ENCODE peak calls at places on chromosomes 3 and 15, in four cellular contexts. R, S, C and Z are unnamed samples.

GRCh38 chr3:138862924-138863775 is 28.4 kb upstream of the PIK3CB start:
- DNase-seq in C (peak), S (peak), R (peak), Z (peak)

GRCh38 chr3:169389925-169390253 is 273.6 kb downstream of the MECOM start:
- DNase-seq in R (no peak), C (no peak), S (no peak), Z (no peak)

GRCh38 chr3:58337190-58337589 is 4.5 kb downstream of the PXK start:
- DNase-seq in C (no peak), R (no peak), S (no peak), Z (no peak)

GRCh38 chr3:195405646-195406045 is 37.2 kb downstream of the ACAP2 start:
- DNase-seq in R (no peak), S (no peak), C (no peak), Z (no peak)

GRCh38 chr15:71472699-71473098 is 337.7 kb upstream of the NR2E3 start:
- DNase-seq in R (no peak), S (no peak), C (no peak), Z (no peak)

GRCh38 chr3:163722421-163722820 is 1355.9 kb downstream of the SI start:
- DNase-seq in C (no peak), R (no peak), S (no peak), Z (no peak)

GRCh38 chr3:65950340-65951326 is 88.1 kb downstream of the MAGI1 start:
- DNase-seq in C (no peak), R (no peak), S (no peak), Z (no peak)

GRCh38 chr3:141093397-141093796 is 42.2 kb downstream of the SPSB4 start:
- DNase-seq in C (peak), S (peak), R (no peak), Z (no peak)

GRCh38 chr3:38095687-38096483 is 41.0 kb downstream of the ACAA1 start:
- DNase-seq in S (no peak), C (no peak), R (no peak), Z (no peak)

GRCh38 chr15:77173487-77173886 is 102.6 kb upstream of the TSPAN3 start:
- DNase-seq in S (peak), R (no peak), C (no peak), Z (no peak)

GRCh38 chr3:187186801-187187421 is 10.4 kb upstream of the RTP1 start:
- DNase-seq in C (peak), R (peak), S (peak), Z (no peak)

GRCh38 chr3:46700772-46701171 is 420 bp upstream of the TMIE start:
- DNase-seq in S (no peak), R (no peak), C (no peak), Z (no peak)

GRCh38 chr3:25885544-25885943 is 95.7 kb downstream of the OXSM start:
- DNase-seq in S (peak), C (peak), R (no peak), Z (no peak)

GRCh38 chr3:135918600-135918999 is 46.9 kb upstream of the PPP2R3A start:
- DNase-seq in C (peak), S (peak), R (peak), Z (no peak)

GRCh38 chr3:176514297-176514696 is 683.0 kb downstream of the TBL1XR1 start:
- DNase-seq in C (peak), S (peak), R (peak), Z (peak)

GRCh38 chr3:128252083-128252482 is 98.8 kb downstream of the EEFSEC start:
- DNase-seq in C (no peak), S (no peak), R (no peak), Z (no peak)

GRCh38 chr3:95097493-95097892 is 1034.6 kb downstream of the NSUN3 start:
- DNase-seq in S (peak), C (no peak), R (no peak), Z (no peak)

GRCh38 chr3:28940530-28940929 is 340.3 kb upstream of the RBMS3 start:
- DNase-seq in C (peak), R (peak), S (no peak), Z (no peak)

GRCh38 chr15:45732544-45733130 is 97.8 kb downstream of the SQOR start:
- DNase-seq in C (no peak), R (no peak), S (no peak), Z (no peak)

GRCh38 chr3:127817331-127817821 is 4.9 kb downstream of the MGLL start:
- DNase-seq in S (peak), R (peak), C (peak), Z (peak)

GRCh38 chr3:130820976-130821375 is 72.9 kb upstream of the ATP2C1 start:
- DNase-seq in C (peak), R (peak), S (peak), Z (peak)

GRCh38 chr3:123071146-123071545 is 4.3 kb downstream of the PDIA5 start:
- DNase-seq in C (peak), R (peak), S (no peak), Z (no peak)

GRCh38 chr15:92140802-92141201 is 252.9 kb upstream of the ST8SIA2 start:
- DNase-seq in S (peak), R (no peak), C (peak), Z (no peak)

GRCh38 chr15:92043283-92043682 is 189.8 kb downstream of the SLCO3A1 start:
- DNase-seq in C (no peak), R (no peak), S (peak), Z (no peak)

DNA sequence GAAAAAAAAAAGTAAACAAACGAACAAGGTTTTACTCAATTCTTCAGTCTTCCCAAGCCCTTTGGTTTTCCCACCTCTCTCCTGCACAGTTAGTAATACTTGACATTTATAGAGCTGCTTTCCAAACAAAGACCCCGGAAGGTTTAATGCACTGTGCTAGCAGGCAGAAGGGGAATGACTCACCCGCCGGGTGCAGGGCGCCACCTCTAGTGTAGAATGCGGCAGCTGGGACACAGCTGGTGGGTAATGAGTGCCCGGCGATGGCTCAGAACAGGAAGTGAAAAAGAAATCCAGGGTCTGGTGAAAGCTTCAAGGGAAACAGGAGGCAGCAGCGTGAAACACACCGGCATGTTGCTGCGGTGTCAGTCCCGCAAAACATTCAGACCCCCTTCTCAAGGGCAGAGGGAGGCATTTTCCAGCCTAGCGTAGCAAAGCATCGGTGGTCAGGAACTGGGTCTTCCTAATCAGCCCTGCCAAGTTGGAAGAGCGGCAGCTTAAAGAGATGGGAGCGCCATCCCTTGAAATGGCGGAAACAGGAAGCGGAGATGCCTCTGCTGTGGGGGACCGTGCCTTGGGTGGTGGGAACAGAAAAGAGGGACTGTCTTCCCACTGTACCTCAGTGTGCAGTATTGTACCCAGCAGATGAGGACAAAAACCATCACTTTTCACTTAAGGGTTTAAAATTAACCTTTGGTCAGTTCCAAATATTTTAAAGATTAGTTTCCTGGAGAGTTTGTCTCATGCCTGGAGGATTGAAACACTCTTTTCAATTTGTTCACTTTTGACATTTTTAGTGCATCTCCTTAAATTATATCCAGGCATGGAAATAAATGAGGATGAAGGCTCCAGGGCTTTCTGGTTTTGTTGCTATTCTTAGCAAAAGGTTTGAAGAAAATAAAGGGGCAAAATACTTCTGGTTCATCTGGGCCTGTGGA is 160.8 kb upstream of the MCTP2 start:
- DNase-seq in C (peak), S (peak), R (no peak), Z (no peak)
- H3K4me3 ChIP-seq in C (no peak), S (no peak), R (no peak), Z (no peak)

GRCh38 chr3:155619118-155619915 is 125.6 kb downstream of the PLCH1 start:
- DNase-seq in R (no peak), S (no peak), C (no peak), Z (no peak)
- H3K4me3 ChIP-seq in R (no peak), S (no peak), C (no peak), Z (no peak)

DNA sequence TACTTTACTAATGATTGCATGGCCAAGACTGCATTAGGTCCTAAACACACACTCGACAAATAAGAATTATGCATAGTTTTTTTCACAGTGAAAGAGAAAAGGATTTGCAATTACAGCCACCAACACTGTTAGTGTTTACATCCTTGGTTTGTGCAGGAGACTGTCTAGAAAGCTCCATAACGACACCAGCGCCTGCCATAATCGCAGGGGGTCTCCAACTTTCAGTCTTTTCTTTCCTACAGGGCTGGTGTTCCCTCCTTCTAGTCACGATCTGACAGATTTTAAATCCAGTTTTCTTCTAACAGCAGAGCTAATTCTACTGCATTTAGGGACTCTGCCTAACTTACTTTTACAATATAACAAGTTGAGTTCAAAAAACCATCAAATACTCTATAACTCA is 58.0 kb downstream of the CLASP2 start:
- DNase-seq in R (no peak), C (peak), S (no peak), Z (no peak)
- H3K4me3 ChIP-seq in R (peak), C (no peak), S (no peak), Z (no peak)

DNA sequence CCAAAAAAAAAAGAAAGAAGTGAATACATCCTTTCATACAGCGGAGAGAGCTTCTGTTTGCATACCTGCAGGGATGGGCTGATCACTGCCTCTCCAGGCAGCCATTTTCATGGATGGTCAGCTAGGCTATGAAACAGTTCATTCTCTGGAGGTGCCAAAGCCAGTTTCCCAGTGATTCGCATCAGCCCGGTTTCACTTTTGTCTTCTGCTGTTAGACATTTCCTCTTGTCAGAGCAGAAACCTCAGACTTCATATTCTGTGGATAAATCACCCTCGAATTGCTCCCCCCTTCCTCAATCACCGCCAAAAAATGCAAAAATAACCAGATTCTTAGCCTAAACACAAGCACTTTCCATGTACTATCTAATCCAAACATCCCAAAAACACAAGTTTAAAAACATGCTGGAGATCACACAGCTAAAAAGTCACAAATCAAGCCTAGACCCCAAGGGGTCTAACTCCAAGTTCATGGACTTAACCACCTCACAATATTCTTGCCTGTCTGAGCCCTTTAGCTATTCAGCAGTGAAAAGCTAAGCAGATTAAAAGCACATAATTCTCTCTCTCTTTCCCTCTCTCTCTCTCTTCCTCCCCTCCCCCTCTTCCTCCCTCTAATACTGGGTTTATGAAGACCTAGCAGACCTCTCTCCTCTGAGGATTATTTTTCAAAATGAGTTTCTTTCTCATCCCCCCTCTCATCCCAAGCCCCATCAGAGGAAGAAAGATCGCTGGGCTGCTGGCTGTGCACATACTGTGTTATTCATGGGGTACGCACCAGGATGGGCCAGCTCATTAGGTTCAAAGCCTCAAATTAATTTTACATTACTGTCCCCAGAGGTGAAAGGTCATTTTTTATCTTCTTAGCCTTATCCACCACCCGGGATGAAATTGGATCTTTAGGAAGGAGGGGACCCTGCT is 225.3 kb downstream of the ADAMTS9 start:
- DNase-seq in R (peak), C (peak), S (no peak), Z (no peak)
- H3K4me3 ChIP-seq in R (peak), C (no peak), S (no peak), Z (no peak)

DNA sequence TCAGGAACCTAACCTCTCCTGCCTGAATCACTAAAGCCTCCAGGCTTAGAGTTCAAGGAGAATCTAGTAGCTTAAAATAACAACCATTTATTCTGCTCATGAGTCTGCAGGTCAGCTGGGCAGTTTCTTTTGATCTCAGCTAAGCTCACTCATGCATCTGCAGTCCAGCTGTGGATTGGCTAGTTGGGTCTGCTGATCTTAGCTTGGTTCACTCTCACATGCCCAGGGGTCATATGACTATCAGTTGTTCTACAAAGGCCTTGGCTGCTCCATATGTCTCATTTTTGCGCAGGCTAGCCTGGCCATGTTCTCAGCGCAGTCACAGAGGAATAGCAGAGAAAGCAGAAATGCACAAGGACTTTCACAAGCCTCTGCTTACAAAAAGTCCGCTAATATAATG is 109.2 kb upstream of the STT3B start:
- DNase-seq in S (peak), R (peak), C (peak), Z (no peak)
- H3K4me3 ChIP-seq in S (no peak), R (no peak), C (no peak), Z (no peak)

GRCh38 chr15:28888900-28889299 is 3.1 kb downstream of the APBA2 start:
- DNase-seq in C (no peak), R (no peak), S (no peak), Z (no peak)

GRCh38 chr15:28885630-28886430 is at the start of gene APBA2:
- DNase-seq in S (peak), C (peak), R (peak), Z (no peak)

GRCh38 chr15:28886431-28887343 is 913 bp downstream of the APBA2 start:
- DNase-seq in C (no peak), S (no peak), R (no peak), Z (no peak)

GRCh38 chr15:28888302-28888894 is 2.6 kb downstream of the APBA2 start:
- DNase-seq in S (no peak), R (no peak), C (no peak), Z (no peak)

DNA sequence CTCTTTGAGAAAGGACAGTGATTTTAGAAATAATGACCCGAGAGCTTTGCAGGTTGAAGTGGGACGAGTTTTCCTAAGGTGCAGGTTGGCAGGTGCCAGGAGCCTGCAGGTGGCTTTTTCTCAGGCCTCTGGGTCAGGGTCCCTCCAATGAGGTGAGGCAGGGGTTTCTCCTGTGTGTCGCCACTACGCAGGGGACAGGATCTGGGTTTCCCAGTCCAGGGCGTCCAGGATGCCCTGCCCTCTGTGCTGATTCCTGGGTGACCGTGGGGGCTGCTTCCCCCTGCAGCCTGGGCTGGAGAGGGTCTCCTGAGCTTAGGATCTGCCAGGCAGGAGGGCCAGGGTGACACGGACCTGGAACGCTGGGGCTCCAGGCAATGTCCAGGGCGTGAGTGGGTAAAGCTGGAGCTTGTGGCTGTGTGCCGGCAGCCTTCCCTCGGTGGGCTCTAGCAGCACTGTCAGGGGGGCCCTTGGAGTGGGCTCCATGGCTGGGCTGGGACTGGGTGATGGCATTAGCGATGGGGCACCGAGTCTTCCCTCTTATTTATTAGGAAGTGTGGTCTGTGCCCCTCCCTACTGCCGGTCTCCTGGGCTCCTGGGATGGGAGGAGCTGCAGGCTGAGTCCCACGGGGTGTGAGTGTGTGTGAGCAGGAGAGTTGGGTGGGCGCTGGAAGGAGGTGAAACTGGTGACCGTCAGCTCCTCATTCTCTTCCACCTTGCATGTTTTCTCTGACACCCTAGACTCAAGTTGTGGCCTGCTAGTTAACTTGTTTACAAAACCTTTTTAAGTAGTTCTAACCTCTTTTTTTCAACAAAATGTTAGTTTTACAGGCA is 1.8 kb downstream of the APBA2 start:
- DNase-seq in C (no peak), S (no peak), R (no peak), Z (no peak)
- H3K4me3 ChIP-seq in C (no peak), S (no peak), R (no peak), Z (no peak)

DNA sequence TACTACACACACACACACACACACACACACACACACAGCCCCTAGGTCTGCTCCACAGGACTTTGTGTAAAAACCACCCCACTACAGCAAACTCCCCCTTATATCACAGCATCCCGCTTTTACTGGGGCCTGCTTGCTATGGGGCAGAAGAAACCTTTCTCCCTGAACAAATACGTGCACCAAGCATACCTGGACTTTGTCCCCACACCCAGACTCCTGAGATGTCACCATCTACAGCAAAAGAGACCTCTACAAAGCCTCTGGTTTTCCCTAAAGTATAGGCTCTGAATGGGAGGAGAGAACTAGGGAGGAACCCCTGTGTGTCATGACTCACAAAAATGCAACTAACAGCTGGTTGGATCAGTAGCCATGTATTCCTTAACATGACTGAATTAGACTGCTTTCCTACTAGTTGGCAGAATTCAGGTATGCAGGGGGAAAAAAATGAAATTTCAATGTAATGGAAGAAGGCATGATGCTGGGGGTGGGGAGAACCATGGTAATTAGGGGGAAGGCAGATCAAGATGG is 46.0 kb downstream of the DAPK2 start:
- DNase-seq in S (peak), C (no peak), R (no peak), Z (no peak)
- H3K4me3 ChIP-seq in S (no peak), C (no peak), R (no peak), Z (no peak)